ENCODE peak calls at places on chromosomes 11 and 22, in seven cellular contexts. One of them, this sample, is unnamed.

GRCh38 chr22:36144886-36145541 is 15.5 kb downstream of the APOL3 start:
- DNase-seq in right cardiac atrium: peak; percentile 80
- DNase-seq in cardiac muscle cell: peak; percentile 88
- DNase-seq in psoas muscle: peak; percentile 75
- DNase-seq in aorta: no peak
- DNase-seq in tibial artery: peak; percentile 63
- DNase-seq in Peyer's patch: no peak
- DNase-seq in this sample: peak; percentile 79

GRCh38 chr22:19722175-19722914 is 994 bp upstream of the GP1BB start:
- DNase-seq in right cardiac atrium: peak; percentile 78
- DNase-seq in cardiac muscle cell: no peak
- DNase-seq in aorta: no peak
- DNase-seq in Peyer's patch: no peak
- DNase-seq in psoas muscle: no peak
- DNase-seq in tibial artery: no peak
- DNase-seq in this sample: no peak

GRCh38 chr11:73204711-73205121 is 13.4 kb upstream of the P2RY2 start:
- DNase-seq in right cardiac atrium: peak; percentile 75
- DNase-seq in Peyer's patch: no peak
- DNase-seq in tibial artery: peak; percentile 64
- DNase-seq in cardiac muscle cell: no peak
- DNase-seq in psoas muscle: peak; percentile 63
- DNase-seq in aorta: no peak
- DNase-seq in this sample: no peak

GRCh38 chr11:64659417-64660144 is 63.4 kb downstream of the NRXN2 start:
- DNase-seq in Peyer's patch: no peak
- DNase-seq in cardiac muscle cell: peak; percentile 26
- DNase-seq in psoas muscle: peak; percentile 45
- DNase-seq in aorta: no peak
- DNase-seq in right cardiac atrium: no peak
- DNase-seq in tibial artery: no peak
- DNase-seq in this sample: no peak

GRCh38 chr11:18383388-18384156 is 10.8 kb upstream of the LDHA start:
- DNase-seq in psoas muscle: peak; percentile 89
- DNase-seq in right cardiac atrium: peak; percentile 82
- DNase-seq in cardiac muscle cell: peak; percentile 89
- DNase-seq in tibial artery: peak; percentile 95
- DNase-seq in Peyer's patch: peak; percentile 37
- DNase-seq in aorta: peak; percentile 88
- DNase-seq in this sample: no peak

GRCh38 chr22:45224988-45225731 is 15.5 kb downstream of the KIAA0930 start:
- DNase-seq in psoas muscle: no peak
- DNase-seq in Peyer's patch: no peak
- DNase-seq in cardiac muscle cell: no peak
- DNase-seq in tibial artery: no peak
- DNase-seq in aorta: peak; percentile 69
- DNase-seq in right cardiac atrium: peak; percentile 48
- DNase-seq in this sample: no peak

GRCh38 chr22:48318575-48319320 is 1508.9 kb downstream of the BRD1 start:
- DNase-seq in Peyer's patch: no peak
- DNase-seq in aorta: peak; percentile 72
- DNase-seq in right cardiac atrium: peak; percentile 12
- DNase-seq in cardiac muscle cell: no peak
- DNase-seq in psoas muscle: peak; percentile 40
- DNase-seq in tibial artery: peak; percentile 13
- DNase-seq in this sample: no peak

GRCh38 chr11:132855516-132855915 is 676.8 kb downstream of the OPCML start:
- DNase-seq in cardiac muscle cell: no peak
- DNase-seq in psoas muscle: no peak
- DNase-seq in right cardiac atrium: no peak
- DNase-seq in aorta: no peak
- DNase-seq in Peyer's patch: no peak
- DNase-seq in tibial artery: no peak
- DNase-seq in this sample: no peak

GRCh38 chr11:125110506-125110905 is 920 bp downstream of the TMEM218 start:
- DNase-seq in Peyer's patch: no peak
- DNase-seq in aorta: no peak
- DNase-seq in psoas muscle: no peak
- DNase-seq in right cardiac atrium: no peak
- DNase-seq in tibial artery: no peak
- DNase-seq in cardiac muscle cell: no peak
- DNase-seq in this sample: no peak

GRCh38 chr11:62713343-62713742 is 5.9 kb downstream of the GNG3 start:
- DNase-seq in psoas muscle: no peak
- DNase-seq in cardiac muscle cell: no peak
- DNase-seq in aorta: peak; percentile 14
- DNase-seq in Peyer's patch: no peak
- DNase-seq in right cardiac atrium: no peak
- DNase-seq in tibial artery: no peak
- DNase-seq in this sample: no peak

GRCh38 chr11:17640493-17641164 is 78.7 kb upstream of the MYOD1 start:
- DNase-seq in aorta: no peak
- DNase-seq in cardiac muscle cell: no peak
- DNase-seq in right cardiac atrium: no peak
- DNase-seq in Peyer's patch: no peak
- DNase-seq in psoas muscle: no peak
- DNase-seq in tibial artery: no peak
- DNase-seq in this sample: no peak

GRCh38 chr11:93822359-93822758 is 28.1 kb downstream of the VSTM5 start:
- DNase-seq in aorta: no peak
- DNase-seq in tibial artery: no peak
- DNase-seq in cardiac muscle cell: no peak
- DNase-seq in psoas muscle: no peak
- DNase-seq in right cardiac atrium: no peak
- DNase-seq in Peyer's patch: no peak
- DNase-seq in this sample: no peak

GRCh38 chr22:37906364-37907008 is 389 bp downstream of the MICALL1 start:
- DNase-seq in Peyer's patch: peak; percentile 48
- DNase-seq in cardiac muscle cell: no peak
- DNase-seq in aorta: peak; percentile 80
- DNase-seq in psoas muscle: peak; percentile 59
- DNase-seq in tibial artery: no peak
- DNase-seq in right cardiac atrium: peak; percentile 78
- DNase-seq in this sample: no peak

GRCh38 chr22:50613291-50613981 is 12.8 kb downstream of the MAPK8IP2 start:
- DNase-seq in cardiac muscle cell: peak; percentile 25
- DNase-seq in psoas muscle: peak; percentile 73
- DNase-seq in tibial artery: no peak
- DNase-seq in Peyer's patch: no peak
- DNase-seq in aorta: no peak
- DNase-seq in right cardiac atrium: no peak
- DNase-seq in this sample: peak; percentile 44

GRCh38 chr22:46070722-46071450 is 79.4 kb upstream of the PPARA start:
- DNase-seq in right cardiac atrium: peak; percentile 91
- DNase-seq in psoas muscle: peak; percentile 88
- DNase-seq in tibial artery: peak; percentile 31
- DNase-seq in Peyer's patch: no peak
- DNase-seq in aorta: peak; percentile 86
- DNase-seq in cardiac muscle cell: peak; percentile 76
- DNase-seq in this sample: peak; percentile 45

GRCh38 chr11:12066056-12066798 is 44.2 kb upstream of the MICAL2 start:
- DNase-seq in Peyer's patch: no peak
- DNase-seq in psoas muscle: peak; percentile 62
- DNase-seq in right cardiac atrium: no peak
- DNase-seq in cardiac muscle cell: peak; percentile 78
- DNase-seq in aorta: peak; percentile 75
- DNase-seq in tibial artery: no peak
- DNase-seq in this sample: no peak

GRCh38 chr22:50302564-50302963 is 4.9 kb downstream of the PLXNB2 start:
- DNase-seq in Peyer's patch: no peak
- DNase-seq in cardiac muscle cell: no peak
- DNase-seq in psoas muscle: no peak
- DNase-seq in right cardiac atrium: peak; percentile 84
- DNase-seq in aorta: no peak
- DNase-seq in tibial artery: no peak
- DNase-seq in this sample: no peak

GRCh38 chr22:22827187-22827948 is 60.2 kb upstream of the IGLL5 start:
- DNase-seq in right cardiac atrium: no peak
- DNase-seq in cardiac muscle cell: no peak
- DNase-seq in tibial artery: no peak
- DNase-seq in aorta: no peak
- DNase-seq in Peyer's patch: no peak
- DNase-seq in psoas muscle: no peak
- DNase-seq in this sample: no peak

GRCh38 chr11:119759324-119759723 is 30.3 kb upstream of the NECTIN1 start:
- DNase-seq in right cardiac atrium: no peak
- DNase-seq in psoas muscle: peak; percentile 8
- DNase-seq in tibial artery: no peak
- DNase-seq in aorta: no peak
- DNase-seq in Peyer's patch: no peak
- DNase-seq in cardiac muscle cell: peak; percentile 30
- DNase-seq in this sample: no peak

GRCh38 chr22:22584722-22585121 is 25.7 kb upstream of the PRAME start:
- DNase-seq in psoas muscle: no peak
- DNase-seq in tibial artery: no peak
- DNase-seq in aorta: no peak
- DNase-seq in Peyer's patch: no peak
- DNase-seq in right cardiac atrium: no peak
- DNase-seq in cardiac muscle cell: no peak
- DNase-seq in this sample: no peak

GRCh38 chr11:111105566-111105965 is 140.0 kb upstream of the POU2AF2 start:
- DNase-seq in psoas muscle: no peak
- DNase-seq in cardiac muscle cell: peak; percentile 5
- DNase-seq in tibial artery: no peak
- DNase-seq in aorta: no peak
- DNase-seq in right cardiac atrium: no peak
- DNase-seq in Peyer's patch: no peak
- DNase-seq in this sample: no peak

GRCh38 chr22:32764330-32765116 is 37.0 kb upstream of the TIMP3 start:
- DNase-seq in tibial artery: peak; percentile 86
- DNase-seq in aorta: no peak
- DNase-seq in cardiac muscle cell: peak; percentile 94
- DNase-seq in psoas muscle: peak; percentile 84
- DNase-seq in right cardiac atrium: peak; percentile 85
- DNase-seq in Peyer's patch: no peak
- DNase-seq in this sample: peak; percentile 51

GRCh38 chr11:120912504-120912903 is 111.4 kb upstream of the TBCEL start:
- DNase-seq in Peyer's patch: no peak
- DNase-seq in cardiac muscle cell: peak; percentile 57
- DNase-seq in aorta: no peak
- DNase-seq in psoas muscle: no peak
- DNase-seq in tibial artery: no peak
- DNase-seq in right cardiac atrium: no peak
- DNase-seq in this sample: no peak

GRCh38 chr22:49666146-49666809 is 161.4 kb downstream of the BRD1 start:
- DNase-seq in tibial artery: no peak
- DNase-seq in psoas muscle: no peak
- DNase-seq in cardiac muscle cell: no peak
- DNase-seq in Peyer's patch: no peak
- DNase-seq in right cardiac atrium: no peak
- DNase-seq in aorta: peak; percentile 54
- DNase-seq in this sample: no peak

GRCh38 chr11:35077709-35078695 is 61.0 kb upstream of the CD44 start:
- DNase-seq in psoas muscle: no peak
- DNase-seq in tibial artery: no peak
- DNase-seq in Peyer's patch: peak; percentile 63
- DNase-seq in aorta: no peak
- DNase-seq in cardiac muscle cell: no peak
- DNase-seq in right cardiac atrium: no peak
- DNase-seq in this sample: no peak

GRCh38 chr11:108324587-108324986 is 101.7 kb downstream of the ATM start:
- DNase-seq in right cardiac atrium: no peak
- DNase-seq in psoas muscle: no peak
- DNase-seq in Peyer's patch: no peak
- DNase-seq in tibial artery: no peak
- DNase-seq in aorta: no peak
- DNase-seq in cardiac muscle cell: peak; percentile 17
- DNase-seq in this sample: no peak

GRCh38 chr11:118532091-118532490 is 1.1 kb downstream of the TMEM25 start:
- DNase-seq in tibial artery: no peak
- DNase-seq in cardiac muscle cell: no peak
- DNase-seq in psoas muscle: no peak
- DNase-seq in Peyer's patch: no peak
- DNase-seq in right cardiac atrium: no peak
- DNase-seq in aorta: no peak
- DNase-seq in this sample: no peak
- H3K4me3 ChIP-seq in tibial artery: no peak overlapping the region
- H3K4me3 ChIP-seq in cardiac muscle cell: peak overlapping the region; percentile 97
- H3K4me3 ChIP-seq in psoas muscle: no peak overlapping the region
- H3K4me3 ChIP-seq in Peyer's patch: peak overlapping the region; percentile 78
- H3K4me3 ChIP-seq in right cardiac atrium: no peak overlapping the region
- H3K4me3 ChIP-seq in aorta: no peak overlapping the region
- H3K4me3 ChIP-seq in this sample: no peak overlapping the region

GRCh38 chr11:2818021-2818420 is 67.6 kb downstream of the CDKN1C start:
- DNase-seq in tibial artery: no peak
- DNase-seq in psoas muscle: peak; percentile 38
- DNase-seq in aorta: peak; percentile 59
- DNase-seq in right cardiac atrium: no peak
- DNase-seq in cardiac muscle cell: no peak
- DNase-seq in Peyer's patch: no peak
- DNase-seq in this sample: no peak

GRCh38 chr11:2815762-2816496 is 69.6 kb downstream of the CDKN1C start:
- DNase-seq in tibial artery: no peak
- DNase-seq in aorta: peak; percentile 68
- DNase-seq in psoas muscle: peak; percentile 35
- DNase-seq in right cardiac atrium: peak; percentile 54
- DNase-seq in Peyer's patch: no peak
- DNase-seq in cardiac muscle cell: no peak
- DNase-seq in this sample: no peak

GRCh38 chr11:2817431-2817830 is 68.1 kb downstream of the CDKN1C start:
- DNase-seq in psoas muscle: peak; percentile 15
- DNase-seq in aorta: no peak
- DNase-seq in cardiac muscle cell: no peak
- DNase-seq in tibial artery: no peak
- DNase-seq in right cardiac atrium: no peak
- DNase-seq in Peyer's patch: no peak
- DNase-seq in this sample: no peak

GRCh38 chr11:2816941-2817421 is 68.6 kb downstream of the CDKN1C start:
- DNase-seq in Peyer's patch: no peak
- DNase-seq in tibial artery: no peak
- DNase-seq in psoas muscle: peak; percentile 48
- DNase-seq in right cardiac atrium: peak; percentile 49
- DNase-seq in cardiac muscle cell: peak; percentile 88
- DNase-seq in aorta: peak; percentile 69
- DNase-seq in this sample: no peak

GRCh38 chr11:2816517-2816916 is 69.1 kb downstream of the CDKN1C start:
- DNase-seq in tibial artery: no peak
- DNase-seq in cardiac muscle cell: no peak
- DNase-seq in Peyer's patch: no peak
- DNase-seq in aorta: no peak
- DNase-seq in right cardiac atrium: peak; percentile 22
- DNase-seq in psoas muscle: peak; percentile 5
- DNase-seq in this sample: no peak
- H3K9me3 ChIP-seq in tibial artery: peaks cover 11% of the 10 kb centered on the region
- H3K9me3 ChIP-seq in cardiac muscle cell: no peaks in the 10 kb centered on the region
- H3K9me3 ChIP-seq in Peyer's patch: no peaks in the 10 kb centered on the region
- H3K9me3 ChIP-seq in aorta: no peaks in the 10 kb centered on the region
- H3K9me3 ChIP-seq in right cardiac atrium: no peaks in the 10 kb centered on the region
- H3K9me3 ChIP-seq in psoas muscle: peaks cover 8% of the 10 kb centered on the region
- H3K9me3 ChIP-seq in this sample: peaks cover 13% of the 10 kb centered on the region

GRCh38 chr22:30310881-30311771 is 15.6 kb downstream of the TBC1D10A start:
- DNase-seq in cardiac muscle cell: peak; percentile 75
- DNase-seq in tibial artery: peak; percentile 86
- DNase-seq in Peyer's patch: no peak
- DNase-seq in aorta: peak; percentile 86
- DNase-seq in psoas muscle: peak; percentile 76
- DNase-seq in right cardiac atrium: peak; percentile 89
- DNase-seq in this sample: no peak
- H3K4me3 ChIP-seq in cardiac muscle cell: no peak overlapping the region
- H3K4me3 ChIP-seq in tibial artery: no peak overlapping the region
- H3K4me3 ChIP-seq in Peyer's patch: no peak overlapping the region
- H3K4me3 ChIP-seq in aorta: no peak overlapping the region
- H3K4me3 ChIP-seq in psoas muscle: no peak overlapping the region
- H3K4me3 ChIP-seq in right cardiac atrium: no peak overlapping the region
- H3K4me3 ChIP-seq in this sample: no peak overlapping the region

GRCh38 chr11:58740447-58740846 is 8.7 kb upstream of the GLYAT start:
- DNase-seq in aorta: no peak
- DNase-seq in right cardiac atrium: no peak
- DNase-seq in cardiac muscle cell: no peak
- DNase-seq in psoas muscle: no peak
- DNase-seq in Peyer's patch: no peak
- DNase-seq in tibial artery: no peak
- DNase-seq in this sample: no peak
- H3K9me3 ChIP-seq in aorta: peaks cover 12% of the 10 kb centered on the region
- H3K9me3 ChIP-seq in right cardiac atrium: peaks cover 7% of the 10 kb centered on the region
- H3K9me3 ChIP-seq in cardiac muscle cell: no peaks in the 10 kb centered on the region
- H3K9me3 ChIP-seq in psoas muscle: no peaks in the 10 kb centered on the region
- H3K9me3 ChIP-seq in Peyer's patch: no peaks in the 10 kb centered on the region
- H3K9me3 ChIP-seq in tibial artery: peaks cover 4% of the 10 kb centered on the region
- H3K9me3 ChIP-seq in this sample: peaks cover 3% of the 10 kb centered on the region

This sample was measured in WERI-Rb-1.